ENCODE peak calls at places on chromosomes 6 and 20, in ten cellular contexts. One of them, this sample, is unnamed.

GRCh38 chr6:151370509-151371078 is 20.8 kb downstream of the ZBTB2 start:
- DNase-seq in A549: no peak
- DNase-seq in left lung: no peak
- DNase-seq in SJCRH30: no peak
- DNase-seq in small intestine: no peak
- DNase-seq in HL-60: no peak
- DNase-seq in uterus: no peak
- DNase-seq in substantia nigra: no peak
- DNase-seq in breast epithelium: no peak
- DNase-seq in OCI-LY7: no peak
- DNase-seq in this sample: no peak

GRCh38 chr6:11367638-11368199 is 135.3 kb upstream of the NEDD9 start:
- DNase-seq in A549: peak
- DNase-seq in left lung: no peak
- DNase-seq in SJCRH30: no peak
- DNase-seq in small intestine: no peak
- DNase-seq in HL-60: no peak
- DNase-seq in uterus: no peak
- DNase-seq in substantia nigra: no peak
- DNase-seq in breast epithelium: no peak
- DNase-seq in OCI-LY7: no peak
- DNase-seq in this sample: no peak

GRCh38 chr6:34663887-34664269 is 32.7 kb downstream of the ILRUN start:
- DNase-seq in A549: no peak
- DNase-seq in left lung: no peak
- DNase-seq in SJCRH30: no peak
- DNase-seq in small intestine: no peak
- DNase-seq in HL-60: no peak
- DNase-seq in uterus: no peak
- DNase-seq in substantia nigra: no peak
- DNase-seq in breast epithelium: no peak
- DNase-seq in OCI-LY7: no peak
- DNase-seq in this sample: no peak

GRCh38 chr6:30884521-30885480 is 482 bp downstream of the DDR1 start:
- DNase-seq in A549: peak
- DNase-seq in left lung: no peak
- DNase-seq in SJCRH30: peak
- DNase-seq in small intestine: peak
- DNase-seq in HL-60: no peak
- DNase-seq in uterus: peak
- DNase-seq in substantia nigra: peak
- DNase-seq in breast epithelium: peak
- DNase-seq in OCI-LY7: peak
- DNase-seq in this sample: no peak

GRCh38 chr20:13286600-13286999 is 65.5 kb downstream of the ISM1 start:
- DNase-seq in A549: no peak
- DNase-seq in left lung: peak
- DNase-seq in SJCRH30: no peak
- DNase-seq in small intestine: no peak
- DNase-seq in HL-60: no peak
- DNase-seq in uterus: no peak
- DNase-seq in substantia nigra: no peak
- DNase-seq in breast epithelium: peak
- DNase-seq in OCI-LY7: no peak
- DNase-seq in this sample: peak

GRCh38 chr6:53605543-53606235 is 59.9 kb downstream of the KLHL31 start:
- DNase-seq in A549: no peak
- DNase-seq in left lung: no peak
- DNase-seq in SJCRH30: peak
- DNase-seq in small intestine: no peak
- DNase-seq in HL-60: no peak
- DNase-seq in uterus: no peak
- DNase-seq in substantia nigra: no peak
- DNase-seq in breast epithelium: no peak
- DNase-seq in OCI-LY7: no peak
- DNase-seq in this sample: no peak

GRCh38 chr6:157280153-157280552 is 43.2 kb downstream of the TMEM242 start:
- DNase-seq in A549: no peak
- DNase-seq in left lung: peak
- DNase-seq in SJCRH30: no peak
- DNase-seq in small intestine: no peak
- DNase-seq in HL-60: no peak
- DNase-seq in uterus: no peak
- DNase-seq in substantia nigra: no peak
- DNase-seq in breast epithelium: no peak
- DNase-seq in OCI-LY7: no peak
- DNase-seq in this sample: no peak

GRCh38 chr6:3139090-3139903 is 18.0 kb downstream of the TUBB2A start:
- DNase-seq in A549: peak
- DNase-seq in left lung: no peak
- DNase-seq in SJCRH30: peak
- DNase-seq in small intestine: peak
- DNase-seq in HL-60: peak
- DNase-seq in uterus: peak
- DNase-seq in substantia nigra: no peak
- DNase-seq in breast epithelium: peak
- DNase-seq in OCI-LY7: peak
- DNase-seq in this sample: peak

GRCh38 chr20:4167261-4168004 is 152.1 kb upstream of the RNF24 start:
- DNase-seq in A549: no peak
- DNase-seq in left lung: no peak
- DNase-seq in SJCRH30: peak
- DNase-seq in small intestine: peak
- DNase-seq in HL-60: no peak
- DNase-seq in uterus: no peak
- DNase-seq in substantia nigra: peak
- DNase-seq in breast epithelium: no peak
- DNase-seq in OCI-LY7: no peak
- DNase-seq in this sample: no peak

GRCh38 chr6:33091957-33092356 is 16.2 kb downstream of the HLA-DPB1 start:
- DNase-seq in A549: no peak
- DNase-seq in left lung: peak
- DNase-seq in SJCRH30: peak
- DNase-seq in small intestine: peak
- DNase-seq in HL-60: no peak
- DNase-seq in uterus: no peak
- DNase-seq in substantia nigra: no peak
- DNase-seq in breast epithelium: no peak
- DNase-seq in OCI-LY7: peak
- DNase-seq in this sample: no peak

GRCh38 chr20:63255911-63256704 is 1.8 kb upstream of the NKAIN4 start:
- DNase-seq in A549: no peak
- DNase-seq in left lung: no peak
- DNase-seq in SJCRH30: peak
- DNase-seq in small intestine: no peak
- DNase-seq in HL-60: no peak
- DNase-seq in uterus: no peak
- DNase-seq in substantia nigra: no peak
- DNase-seq in breast epithelium: no peak
- DNase-seq in OCI-LY7: no peak
- DNase-seq in this sample: peak

GRCh38 chr6:142925575-142926110 is 19.3 kb downstream of the HIVEP2 start:
- DNase-seq in A549: no peak
- DNase-seq in left lung: no peak
- DNase-seq in SJCRH30: no peak
- DNase-seq in small intestine: peak
- DNase-seq in HL-60: no peak
- DNase-seq in uterus: no peak
- DNase-seq in substantia nigra: no peak
- DNase-seq in breast epithelium: no peak
- DNase-seq in OCI-LY7: no peak
- DNase-seq in this sample: no peak

GRCh38 chr6:154754152-154754551 is 20.9 kb downstream of the SCAF8 start:
- DNase-seq in A549: no peak
- DNase-seq in left lung: no peak
- DNase-seq in SJCRH30: no peak
- DNase-seq in small intestine: peak
- DNase-seq in HL-60: no peak
- DNase-seq in uterus: no peak
- DNase-seq in substantia nigra: no peak
- DNase-seq in breast epithelium: no peak
- DNase-seq in OCI-LY7: no peak
- DNase-seq in this sample: no peak

GRCh38 chr6:42359021-42359420 is 92.7 kb downstream of the TRERF1 start:
- DNase-seq in A549: peak
- DNase-seq in left lung: no peak
- DNase-seq in SJCRH30: peak
- DNase-seq in small intestine: no peak
- DNase-seq in HL-60: no peak
- DNase-seq in uterus: no peak
- DNase-seq in substantia nigra: no peak
- DNase-seq in breast epithelium: no peak
- DNase-seq in OCI-LY7: no peak
- DNase-seq in this sample: no peak

GRCh38 chr6:100999034-100999597 is 118.0 kb upstream of the ASCC3 start:
- DNase-seq in A549: no peak
- DNase-seq in left lung: no peak
- DNase-seq in SJCRH30: no peak
- DNase-seq in small intestine: no peak
- DNase-seq in HL-60: no peak
- DNase-seq in uterus: no peak
- DNase-seq in substantia nigra: no peak
- DNase-seq in breast epithelium: no peak
- DNase-seq in OCI-LY7: no peak
- DNase-seq in this sample: no peak
- H3K27ac ChIP-seq in A549: no peak
- H3K27ac ChIP-seq in left lung: no peak
- H3K27ac ChIP-seq in SJCRH30: no peak
- H3K27ac ChIP-seq in small intestine: no peak
- H3K27ac ChIP-seq in HL-60: no peak
- H3K27ac ChIP-seq in uterus: no peak
- H3K27ac ChIP-seq in substantia nigra: no peak
- H3K27ac ChIP-seq in breast epithelium: no peak
- H3K27ac ChIP-seq in OCI-LY7: no peak
- H3K27ac ChIP-seq in this sample: no peak

GRCh38 chr6:12567682-12568081 is 148.9 kb upstream of the PHACTR1 start:
- DNase-seq in A549: no peak
- DNase-seq in left lung: no peak
- DNase-seq in SJCRH30: no peak
- DNase-seq in small intestine: no peak
- DNase-seq in HL-60: no peak
- DNase-seq in uterus: no peak
- DNase-seq in substantia nigra: no peak
- DNase-seq in breast epithelium: no peak
- DNase-seq in OCI-LY7: no peak
- DNase-seq in this sample: no peak
- H3K27ac ChIP-seq in A549: peak
- H3K27ac ChIP-seq in left lung: no peak
- H3K27ac ChIP-seq in SJCRH30: no peak
- H3K27ac ChIP-seq in small intestine: no peak
- H3K27ac ChIP-seq in HL-60: no peak
- H3K27ac ChIP-seq in uterus: no peak
- H3K27ac ChIP-seq in substantia nigra: no peak
- H3K27ac ChIP-seq in breast epithelium: no peak
- H3K27ac ChIP-seq in OCI-LY7: no peak
- H3K27ac ChIP-seq in this sample: no peak

GRCh38 chr20:50521709-50522674 is 11.8 kb downstream of the PTPN1 start:
- DNase-seq in A549: no peak
- DNase-seq in left lung: no peak
- DNase-seq in SJCRH30: no peak
- DNase-seq in small intestine: no peak
- DNase-seq in HL-60: no peak
- DNase-seq in uterus: no peak
- DNase-seq in substantia nigra: no peak
- DNase-seq in breast epithelium: no peak
- DNase-seq in OCI-LY7: no peak
- DNase-seq in this sample: no peak

GRCh38 chr20:50520222-50520877 is 10.2 kb downstream of the PTPN1 start:
- DNase-seq in A549: no peak
- DNase-seq in left lung: no peak
- DNase-seq in SJCRH30: no peak
- DNase-seq in small intestine: peak
- DNase-seq in HL-60: no peak
- DNase-seq in uterus: no peak
- DNase-seq in substantia nigra: no peak
- DNase-seq in breast epithelium: no peak
- DNase-seq in OCI-LY7: no peak
- DNase-seq in this sample: no peak

GRCh38 chr20:50523552-50524167 is 13.5 kb downstream of the PTPN1 start:
- DNase-seq in A549: no peak
- DNase-seq in left lung: no peak
- DNase-seq in SJCRH30: no peak
- DNase-seq in small intestine: peak
- DNase-seq in HL-60: no peak
- DNase-seq in uterus: no peak
- DNase-seq in substantia nigra: no peak
- DNase-seq in breast epithelium: no peak
- DNase-seq in OCI-LY7: no peak
- DNase-seq in this sample: no peak

GRCh38 chr20:50519036-50519780 is 9.0 kb downstream of the PTPN1 start:
- DNase-seq in A549: no peak
- DNase-seq in left lung: no peak
- DNase-seq in SJCRH30: no peak
- DNase-seq in small intestine: no peak
- DNase-seq in HL-60: no peak
- DNase-seq in uterus: no peak
- DNase-seq in substantia nigra: no peak
- DNase-seq in breast epithelium: no peak
- DNase-seq in OCI-LY7: no peak
- DNase-seq in this sample: no peak

GRCh38 chr20:50521221-50521642 is 11.0 kb downstream of the PTPN1 start:
- DNase-seq in A549: no peak
- DNase-seq in left lung: no peak
- DNase-seq in SJCRH30: no peak
- DNase-seq in small intestine: no peak
- DNase-seq in HL-60: no peak
- DNase-seq in uterus: no peak
- DNase-seq in substantia nigra: no peak
- DNase-seq in breast epithelium: no peak
- DNase-seq in OCI-LY7: no peak
- DNase-seq in this sample: no peak
- H3K27ac ChIP-seq in A549: no peak
- H3K27ac ChIP-seq in left lung: no peak
- H3K27ac ChIP-seq in SJCRH30: no peak
- H3K27ac ChIP-seq in small intestine: peak
- H3K27ac ChIP-seq in HL-60: no peak
- H3K27ac ChIP-seq in uterus: no peak
- H3K27ac ChIP-seq in substantia nigra: no peak
- H3K27ac ChIP-seq in breast epithelium: no peak
- H3K27ac ChIP-seq in OCI-LY7: no peak
- H3K27ac ChIP-seq in this sample: no peak

DNA sequence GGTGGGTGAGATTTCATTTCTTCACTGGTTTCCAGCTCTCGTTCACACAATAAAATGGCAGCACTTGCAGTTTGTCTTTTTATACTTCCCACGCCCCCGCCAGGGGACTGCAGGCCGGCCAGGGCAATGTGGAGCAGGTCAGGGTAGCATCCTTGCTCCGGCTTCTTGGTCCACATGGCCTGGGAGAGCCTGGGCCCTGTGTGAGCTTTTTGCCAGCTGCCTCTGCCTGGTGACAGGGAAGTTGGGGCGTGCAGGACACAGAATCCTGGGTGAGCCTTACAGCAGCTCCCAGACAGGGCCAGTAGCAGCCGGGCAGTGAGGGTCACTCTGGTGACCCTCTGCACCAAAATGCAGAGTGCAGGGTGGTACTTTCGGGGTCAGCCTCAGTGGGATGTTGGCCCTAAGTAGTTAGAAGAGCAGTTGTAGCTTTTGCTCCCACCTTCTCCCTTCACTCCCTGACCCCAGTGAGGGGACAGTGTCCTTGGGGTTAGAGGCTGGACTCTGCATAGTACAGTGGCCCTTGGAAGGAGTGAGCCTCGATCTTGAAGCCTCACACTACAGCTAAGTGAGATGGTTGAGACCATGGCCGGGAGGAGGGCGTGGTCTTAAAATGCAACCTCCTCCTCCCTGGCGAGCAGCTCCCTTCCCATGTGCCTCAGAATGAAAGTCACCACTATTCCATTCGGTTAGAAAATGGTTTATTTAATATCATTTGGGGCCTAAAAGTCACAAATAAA is 23.8 kb downstream of the PYGB start:
- DNase-seq in A549: no peak
- DNase-seq in left lung: no peak
- DNase-seq in SJCRH30: no peak
- DNase-seq in small intestine: no peak
- DNase-seq in HL-60: no peak
- DNase-seq in uterus: no peak
- DNase-seq in substantia nigra: no peak
- DNase-seq in breast epithelium: no peak
- DNase-seq in OCI-LY7: no peak
- DNase-seq in this sample: no peak
- H3K27ac ChIP-seq in A549: no peak
- H3K27ac ChIP-seq in left lung: no peak
- H3K27ac ChIP-seq in SJCRH30: no peak
- H3K27ac ChIP-seq in small intestine: no peak
- H3K27ac ChIP-seq in HL-60: no peak
- H3K27ac ChIP-seq in uterus: no peak
- H3K27ac ChIP-seq in substantia nigra: peak
- H3K27ac ChIP-seq in breast epithelium: peak
- H3K27ac ChIP-seq in OCI-LY7: no peak
- H3K27ac ChIP-seq in this sample: peak

This sample was measured in epithelial cell of prostate.